ENCODE peak calls at places on chromosomes 2 and 18, in six cellular contexts. Z is ELF-1; J is stimulated activated CD8-positive, alpha-beta memory T cell treated with anti-CD3 and anti-CD28 coated beads, Interleukin-15, amount 100 ng/mL, for 48 hours; C is activated naive CD8-positive, alpha-beta T cell treated with anti-CD3 and anti-CD28 coated beads, Interleukin-2, amount 50 U/mL, for 24 hours; V is AG09309; L is aorta. Q is an unnamed sample.

GRCh38 chr18:55546873-55547704 is 40.9 kb downstream of the TCF4 start:
- DNase-seq in Z (peak; percentile 27), V (peak; percentile 21), L (no peak), C (no peak), J (no peak), Q (no peak)

GRCh38 chr2:236317938-236318396 is 53.8 kb upstream of the ASB18 start:
- DNase-seq in V (no peak), Z (no peak), C (no peak), J (no peak), L (no peak), Q (no peak)

GRCh38 chr2:241882090-241882625 is 12.6 kb downstream of the RTP5 start:
- DNase-seq in V (no peak), L (no peak), C (peak; percentile 84), Z (no peak), J (peak; percentile 65), Q (no peak)

GRCh38 chr2:163800889-163801498 is 65.2 kb upstream of the FIGN start:
- DNase-seq in J (no peak), C (no peak), V (peak; percentile 84), L (no peak), Z (peak; percentile 46), Q (no peak)

GRCh38 chr2:181396575-181397062 is 60.6 kb upstream of the ITGA4 start:
- DNase-seq in J (no peak), V (peak; percentile 17), C (no peak), L (no peak), Z (no peak), Q (no peak)

GRCh38 chr2:170207901-170208300 is 30.0 kb downstream of the MYO3B start:
- DNase-seq in J (no peak), L (no peak), Z (no peak), V (no peak), C (no peak), Q (no peak)

GRCh38 chr18:44758821-44759624 is 78.3 kb downstream of the SETBP1 start:
- DNase-seq in L (no peak), C (peak; percentile 59), J (peak; percentile 66), Z (no peak), V (no peak), Q (peak; percentile 41)

GRCh38 chr2:233463586-233463985 is 103.0 kb downstream of the USP40 start:
- DNase-seq in J (no peak), L (peak; percentile 34), V (no peak), C (no peak), Z (no peak), Q (no peak)

GRCh38 chr2:96541326-96541725 is 4.8 kb downstream of the ARID5A start:
- DNase-seq in L (no peak), V (peak; percentile 63), Z (no peak), C (no peak), J (no peak), Q (no peak)

GRCh38 chr18:23662309-23663263 is at the start of gene ANKRD29:
- DNase-seq in Z (peak; percentile 33), C (peak; percentile 55), V (no peak), L (peak; percentile 83), J (peak; percentile 24), Q (peak; percentile 18)

GRCh38 chr18:36095936-36096519 is 28.7 kb upstream of the RPRD1A start:
- DNase-seq in Z (no peak), C (no peak), J (no peak), L (no peak), V (peak; percentile 58), Q (no peak)

GRCh38 chr2:144890828-144891227 is 370.9 kb upstream of the ZEB2 start:
- DNase-seq in Z (no peak), V (no peak), L (no peak), C (no peak), J (no peak), Q (no peak)

GRCh38 chr2:150387586-150388288 is 99.7 kb downstream of the RND3 start:
- DNase-seq in J (no peak), Z (no peak), L (no peak), C (no peak), V (no peak), Q (no peak)

GRCh38 chr18:36152781-36153180 is 23.1 kb downstream of the ELP2 start:
- DNase-seq in J (no peak), L (no peak), V (no peak), C (no peak), Z (no peak), Q (no peak)

GRCh38 chr2:233061007-233061590 is 957 bp downstream of the INPP5D start:
- DNase-seq in V (no peak), C (peak; percentile 57), Z (no peak), L (peak; percentile 26), J (no peak), Q (peak; percentile 56)

GRCh38 chr2:98809878-98810587 is 79.1 kb upstream of the MGAT4A start:
- DNase-seq in C (no peak), J (no peak), V (no peak), L (no peak), Z (no peak), Q (no peak)

GRCh38 chr2:118687201-118687600 is 160.2 kb downstream of the EN1 start:
- DNase-seq in Z (no peak), C (no peak), J (no peak), V (no peak), L (no peak), Q (no peak)

GRCh38 chr2:202171246-202171833 is 67.1 kb downstream of the SUMO1 start:
- DNase-seq in V (no peak), Z (peak; percentile 76), J (no peak), C (peak; percentile 16), L (no peak), Q (peak; percentile 16)

GRCh38 chr2:53028259-53028658 is 739.3 kb upstream of the CHAC2 start:
- DNase-seq in Z (peak; percentile 13), L (no peak), C (no peak), J (no peak), V (peak; percentile 10), Q (no peak)

GRCh38 chr2:236180831-236181453 is 12.8 kb upstream of the GBX2 start:
- DNase-seq in C (peak; percentile 56), L (no peak), J (no peak), V (peak; percentile 11), Z (peak; percentile 83), Q (no peak)

GRCh38 chr2:217289153-217289908 is 429.5 kb upstream of the TNP1 start:
- DNase-seq in Z (peak; percentile 86), L (no peak), J (no peak), C (no peak), V (no peak), Q (no peak)

GRCh38 chr18:31399336-31400032 is 22.9 kb downstream of the DSG4 start:
- DNase-seq in V (no peak), J (no peak), Z (no peak), C (no peak), L (no peak), Q (no peak)

GRCh38 chr18:31046916-31047315 is 4.4 kb upstream of the DSC3 start:
- DNase-seq in Z (no peak), V (no peak), J (no peak), C (no peak), L (no peak), Q (no peak)

GRCh38 chr2:159146930-159147666 is 139.4 kb downstream of the WDSUB1 start:
- DNase-seq in Z (no peak), V (no peak), J (no peak), L (no peak), C (no peak), Q (no peak)

GRCh38 chr18:72107647-72108046 is 436.5 kb downstream of the CBLN2 start:
- DNase-seq in Z (no peak), C (no peak), L (no peak), J (no peak), V (no peak), Q (no peak)

GRCh38 chr2:203279288-203279687 is 40.5 kb downstream of the CYP20A1 start:
- DNase-seq in C (no peak), L (no peak), J (no peak), V (no peak), Z (no peak), Q (no peak)

Q was measured in activated B cell treated with CpG ODN at 0.5 μM for 24 hours.